ENCODE peak calls at places on chromosomes 16 and 17, in eight cellular contexts. J is stimulated activated CD4-positive, alpha-beta T cell treated with anti-CD3 and anti-CD28 coated beads, Interleukin-12 subunit alpha, Interleukin-12 subunit beta, amount 100 ng/mL, for 4 hours; E is activated naive CD8-positive, alpha-beta T cell treated with anti-CD3 and anti-CD28 coated beads, Interleukin-2, amount 50 U/mL, for 24 hours; F is fibroblast of the conjunctiva; G is fibroblast of lung; X is neural crest cell; I is GM04503; U is astrocyte. H is an unnamed sample.

GRCh38 chr17:62093188-62094155 is 28.4 kb upstream of the MED13 start:
- DNase-seq in J (no peak), E (no peak), F (peak), G (peak), X (no peak), I (peak), U (peak), H (no peak)

GRCh38 chr17:4329838-4330237 is 36.6 kb downstream of the UBE2G1 start:
- DNase-seq in J (no peak), E (no peak), F (peak), G (peak), X (no peak), I (peak), U (peak), H (no peak)

GRCh38 chr17:2688351-2689342 is 22.9 kb downstream of the CLUH start:
- DNase-seq in J (no peak), E (no peak), F (no peak), G (no peak), X (no peak), I (no peak), U (no peak), H (peak)

GRCh38 chr17:58520843-58521430 is 6.5 kb upstream of the MTMR4 start:
- DNase-seq in J (no peak), E (peak), F (no peak), G (no peak), X (peak), I (no peak), U (no peak), H (peak)

GRCh38 chr16:67345401-67345800 is 18.8 kb downstream of the LRRC36 start:
- DNase-seq in J (no peak), E (no peak), F (no peak), G (no peak), X (no peak), I (no peak), U (no peak), H (no peak)

GRCh38 chr16:83609178-83609577 is 198.6 kb upstream of the HSBP1 start:
- DNase-seq in J (no peak), E (no peak), F (no peak), G (no peak), X (no peak), I (no peak), U (no peak), H (no peak)

GRCh38 chr16:2966803-2967184 is 2.4 kb upstream of the PAQR4 start:
- DNase-seq in J (no peak), E (no peak), F (no peak), G (no peak), X (no peak), I (no peak), U (no peak), H (peak)

GRCh38 chr17:4161560-4162221 is 18.7 kb downstream of the CYB5D2 start:
- DNase-seq in J (no peak), E (no peak), F (no peak), G (peak), X (no peak), I (no peak), U (no peak), H (no peak)

GRCh38 chr17:72811976-72812687 is 280.4 kb downstream of the SLC39A11 start:
- DNase-seq in J (no peak), E (no peak), F (no peak), G (peak), X (no peak), I (no peak), U (no peak), H (no peak)

GRCh38 chr17:15915996-15916395 is 28.9 kb upstream of the ADORA2B start:
- DNase-seq in J (no peak), E (no peak), F (no peak), G (no peak), X (no peak), I (no peak), U (no peak), H (no peak)

GRCh38 chr16:31333686-31334649 is 21.0 kb upstream of the ITGAX start:
- DNase-seq in J (no peak), E (no peak), F (no peak), G (peak), X (no peak), I (peak), U (no peak), H (peak)

GRCh38 chr17:64661981-64662773 is at the start of gene SMURF2:
- DNase-seq in J (peak), E (peak), F (no peak), G (peak), X (peak), I (no peak), U (no peak), H (peak)

GRCh38 chr17:39143552-39144093 is 7.8 kb downstream of the PLXDC1 start:
- DNase-seq in J (no peak), E (no peak), F (no peak), G (no peak), X (no peak), I (no peak), U (no peak), H (no peak)

GRCh38 chr16:15966420-15967222 is 17.2 kb downstream of the ABCC1 start:
- DNase-seq in J (no peak), E (no peak), F (no peak), G (peak), X (no peak), I (peak), U (peak), H (no peak)

GRCh38 chr17:29143894-29144293 is 36.3 kb downstream of the MYO18A start:
- DNase-seq in J (no peak), E (no peak), F (no peak), G (no peak), X (peak), I (no peak), U (no peak), H (no peak)

GRCh38 chr16:87922250-87922871 is 14.0 kb downstream of the CA5A start:
- DNase-seq in J (no peak), E (no peak), F (no peak), G (no peak), X (no peak), I (no peak), U (no peak), H (no peak)

GRCh38 chr16:89996178-89996489 is 23.1 kb downstream of the DBNDD1 start:
- DNase-seq in J (no peak), E (no peak), F (no peak), G (no peak), X (no peak), I (no peak), U (no peak), H (no peak)

GRCh38 chr16:83898463-83899271 is at the start of gene MLYCD:
- DNase-seq in J (peak), E (peak), F (peak), G (peak), X (peak), I (no peak), U (peak), H (peak)

GRCh38 chr16:85288869-85289660 is 176.8 kb upstream of the CIBAR2 start:
- DNase-seq in J (no peak), E (no peak), F (no peak), G (no peak), X (no peak), I (no peak), U (no peak), H (no peak)

GRCh38 chr16:67029249-67030096 is 524 bp downstream of the CBFB start:
- DNase-seq in J (peak), E (peak), F (peak), G (peak), X (peak), I (no peak), U (peak), H (peak)

GRCh38 chr17:3667366-3668278 is 756 bp downstream of the TAX1BP3 start:
- DNase-seq in J (no peak), E (peak), F (peak), G (peak), X (peak), I (peak), U (peak), H (no peak)

GRCh38 chr16:74225278-74225677 is 71.3 kb upstream of the PSMD7 start:
- DNase-seq in J (no peak), E (no peak), F (no peak), G (peak), X (no peak), I (no peak), U (no peak), H (no peak)

GRCh38 chr16:3027983-3028715 is 4.3 kb downstream of the THOC6 start:
- DNase-seq in J (peak), E (peak), F (peak), G (peak), X (peak), I (no peak), U (peak), H (peak)

GRCh38 chr17:17836818-17837379 is at the start of gene SREBF1:
- DNase-seq in J (peak), E (peak), F (no peak), G (peak), X (peak), I (no peak), U (no peak), H (peak)

GRCh38 chr17:1742371-1743093 is at the start of gene SERPINF2:
- DNase-seq in J (no peak), E (no peak), F (no peak), G (no peak), X (no peak), I (no peak), U (no peak), H (no peak)

GRCh38 chr17:6163632-6164319 is 93.6 kb downstream of the WSCD1 start:
- DNase-seq in J (no peak), E (no peak), F (peak), G (no peak), X (no peak), I (peak), U (peak), H (no peak)

GRCh38 chr16:29315916-29316517 is 90.5 kb downstream of the NPIPB11 start:
- DNase-seq in J (no peak), E (no peak), F (no peak), G (no peak), X (no peak), I (no peak), U (no peak), H (no peak)

GRCh38 chr17:58289869-58290268 is 9.1 kb upstream of the MPO start:
- DNase-seq in J (no peak), E (no peak), F (no peak), G (no peak), X (no peak), I (no peak), U (no peak), H (no peak)

GRCh38 chr17:58279016-58279671 is 1.6 kb downstream of the MPO start:
- DNase-seq in J (no peak), E (no peak), F (no peak), G (peak), X (no peak), I (no peak), U (peak), H (no peak)

GRCh38 chr16:75593308-75593707 is 27.1 kb downstream of the GABARAPL2 start:
- DNase-seq in J (no peak), E (no peak), F (no peak), G (no peak), X (no peak), I (no peak), U (no peak), H (no peak)

GRCh38 chr17:78397681-78398101 is 19.2 kb downstream of the PGS1 start:
- DNase-seq in J (no peak), E (no peak), F (no peak), G (no peak), X (no peak), I (no peak), U (peak), H (no peak)

GRCh38 chr17:45149037-45149668 is 878 bp downstream of the HEXIM1 start:
- DNase-seq in J (peak), E (peak), F (peak), G (peak), X (peak), I (no peak), U (peak), H (peak)

GRCh38 chr16:71937868-71938510 is 42.7 kb downstream of the IST1 start:
- DNase-seq in J (no peak), E (no peak), F (no peak), G (no peak), X (no peak), I (no peak), U (no peak), H (no peak)

GRCh38 chr17:81666092-81666341 is 388 bp downstream of the OXLD1 start:
- DNase-seq in J (peak), E (no peak), F (no peak), G (peak), X (no peak), I (no peak), U (no peak), H (no peak)

GRCh38 chr17:1431631-1432104 is 24.4 kb downstream of the CRK start:
- DNase-seq in J (no peak), E (no peak), F (no peak), G (no peak), X (no peak), I (no peak), U (no peak), H (no peak)

GRCh38 chr16:27237229-27238015 is 31.1 kb downstream of the NSMCE1 start:
- DNase-seq in J (peak), E (peak), F (no peak), G (peak), X (no peak), I (no peak), U (peak), H (peak)

GRCh38 chr17:42632949-42633444 is 23.5 kb downstream of the TUBG1 start:
- DNase-seq in J (no peak), E (no peak), F (no peak), G (no peak), X (no peak), I (no peak), U (no peak), H (no peak)

GRCh38 chr16:80253741-80254140 is 287.1 kb upstream of the DYNLRB2 start:
- DNase-seq in J (no peak), E (no peak), F (no peak), G (no peak), X (no peak), I (no peak), U (no peak), H (no peak)

GRCh38 chr16:52912565-52913173 is 140.0 kb downstream of the CHD9NB start:
- DNase-seq in J (peak), E (peak), F (peak), G (peak), X (peak), I (peak), U (peak), H (peak)